ENCODE peak calls at places on chromosomes 4 and X, in five cellular contexts. Z is astrocyte of the spinal cord, C is IMR-90, X is PC-3, O is kidney epithelial cell. J is an unnamed sample.

GRCh38 chrX:19670854-19671620 is 155.7 kb upstream of the MAP3K15 start:
- DNase-seq in O (peak; percentile 59), X (peak; percentile 84), Z (peak; percentile 84), C (peak; percentile 79), J (no peak)

GRCh38 chr4:153438916-153439756 is 27.0 kb upstream of the TMEM131L start:
- DNase-seq in O (no peak), C (no peak), Z (no peak), X (no peak), J (peak; percentile 76)

GRCh38 chr4:151319490-151319889 is 5.9 kb downstream of the SH3D19 start:
- DNase-seq in O (no peak), X (no peak), Z (no peak), C (no peak), J (no peak)

GRCh38 chr4:62816566-62816965 is 1592.7 kb downstream of the TECRL start:
- DNase-seq in Z (no peak), C (no peak), O (no peak), X (no peak), J (no peak)

GRCh38 chr4:146763560-146763959 is 124.9 kb downstream of the POU4F2 start:
- DNase-seq in O (no peak), C (no peak), X (no peak), Z (no peak), J (no peak)

GRCh38 chr4:142265536-142265935 is 580.6 kb downstream of the INPP4B start:
- DNase-seq in O (no peak), Z (peak; percentile 52), X (peak; percentile 93), C (peak; percentile 75), J (peak; percentile 10)

GRCh38 chr4:97987019-97987648 is 156.1 kb downstream of the STPG2 start:
- DNase-seq in Z (peak; percentile 56), X (peak; percentile 56), O (peak; percentile 16), C (no peak), J (peak; percentile 19)

GRCh38 chr4:73843369-73843768 is 6.9 kb downstream of the CXCL6 start:
- DNase-seq in O (no peak), X (peak; percentile 69), C (no peak), Z (no peak), J (no peak)

GRCh38 chrX:33183366-33183765 is 28.0 kb downstream of the DMD start:
- DNase-seq in O (no peak), Z (peak; percentile 51), C (peak; percentile 82), X (no peak), J (peak; percentile 0)

GRCh38 chrX:16870861-16871584 is 861 bp upstream of the RBBP7 start:
- DNase-seq in C (no peak), X (peak; percentile 27), Z (no peak), O (no peak), J (peak; percentile 36)

GRCh38 chrX:16867947-16868346 is 2.2 kb downstream of the RBBP7 start:
- DNase-seq in O (no peak), Z (no peak), C (no peak), X (no peak), J (no peak)

GRCh38 chrX:16869393-16870094 is 618 bp downstream of the RBBP7 start:
- DNase-seq in Z (peak; percentile 5), C (peak; percentile 18), X (peak; percentile 50), O (no peak), J (peak; percentile 65)

GRCh38 chrX:16870095-16870860 is at the start of gene RBBP7:
- DNase-seq in O (peak; percentile 50), Z (peak; percentile 95), X (peak; percentile 90), C (peak; percentile 89), J (peak; percentile 94)

DNA sequence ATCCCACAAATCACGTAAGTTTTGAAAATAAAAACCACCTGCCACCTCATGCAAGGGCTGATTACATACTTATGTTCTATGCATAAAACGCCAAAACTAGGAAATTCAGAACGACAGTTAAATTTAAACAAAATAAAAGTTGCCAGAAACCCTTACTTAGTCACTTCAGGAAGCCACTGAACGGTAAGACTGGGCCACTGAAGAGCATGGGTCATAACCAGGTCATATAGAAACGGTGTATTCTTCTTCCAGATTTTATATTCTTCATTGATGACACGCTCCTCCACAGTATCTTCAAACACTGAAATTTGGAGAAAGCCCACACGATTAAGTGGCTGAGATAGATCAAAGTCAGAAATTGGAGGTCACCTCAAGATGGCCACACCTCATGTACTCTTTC is 1.2 kb downstream of the RBBP7 start:
- DNase-seq in O (no peak), X (no peak), Z (no peak), C (no peak), J (no peak)
- H3K4me3 ChIP-seq in O (peak overlapping the region; percentile 90), X (peak overlapping the region; percentile 87), Z (peak overlapping the region; percentile 85), C (peak overlapping the region; percentile 66), J (peak overlapping the region; percentile 85)

GRCh38 chr4:127124919-127125318 is 507.8 kb upstream of the INTU start:
- DNase-seq in O (no peak), X (peak; percentile 6), Z (peak; percentile 36), C (peak; percentile 24), J (no peak)
- TF ChIP-seq CTCF in O (peak; percentile 31), X (no peak), Z (peak; percentile 43), C (peak; percentile 48), J (no peak)

DNA sequence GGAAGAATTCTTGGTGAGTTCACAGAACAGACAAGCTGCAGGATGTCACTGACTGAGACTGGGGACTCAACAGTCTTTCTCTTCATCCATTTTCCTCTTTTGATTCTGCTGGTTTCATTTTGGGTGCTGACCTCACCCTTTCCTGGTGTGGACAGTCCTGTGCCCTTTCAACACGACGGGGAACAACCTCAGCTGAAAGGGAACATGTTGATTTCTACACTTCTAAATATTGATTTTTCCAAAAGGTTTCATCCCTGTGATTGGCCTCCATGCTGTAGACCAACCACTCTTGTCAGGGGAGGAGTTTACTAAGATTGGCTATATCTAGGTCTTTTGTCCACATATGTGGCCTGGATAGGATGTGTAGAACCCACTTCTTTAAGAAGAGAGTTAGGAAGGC is 91.8 kb downstream of the SLC4A4 start:
- DNase-seq in C (no peak), O (no peak), Z (no peak), X (no peak), J (no peak)
- H3K4me3 ChIP-seq in C (no peak overlapping the region), O (no peak overlapping the region), Z (no peak overlapping the region), X (no peak overlapping the region), J (no peak overlapping the region)

GRCh38 chr4:158895797-158896442 is 127.1 kb downstream of the FNIP2 start:
- DNase-seq in C (peak; percentile 46), O (no peak), Z (no peak), X (peak; percentile 32), J (no peak)
- TF ChIP-seq CTCF in C (peak; percentile 18), O (peak; percentile 66), Z (peak; percentile 12), X (peak; percentile 43), J (no peak)

GRCh38 chr4:54063224-54063623 is 1.2 kb downstream of the CHIC2 start:
- DNase-seq in O (no peak), C (peak; percentile 60), Z (peak; percentile 40), X (peak; percentile 70), J (peak; percentile 16)

GRCh38 chr4:54063737-54064316 is 578 bp downstream of the CHIC2 start:
- DNase-seq in O (no peak), Z (no peak), X (peak; percentile 27), C (no peak), J (peak; percentile 50)

GRCh38 chr4:54062392-54062791 is 2.0 kb downstream of the CHIC2 start:
- DNase-seq in C (no peak), O (no peak), Z (no peak), X (no peak), J (no peak)

GRCh38 chr4:54061067-54061466 is 3.3 kb downstream of the CHIC2 start:
- DNase-seq in Z (no peak), O (no peak), C (no peak), X (no peak), J (no peak)

DNA sequence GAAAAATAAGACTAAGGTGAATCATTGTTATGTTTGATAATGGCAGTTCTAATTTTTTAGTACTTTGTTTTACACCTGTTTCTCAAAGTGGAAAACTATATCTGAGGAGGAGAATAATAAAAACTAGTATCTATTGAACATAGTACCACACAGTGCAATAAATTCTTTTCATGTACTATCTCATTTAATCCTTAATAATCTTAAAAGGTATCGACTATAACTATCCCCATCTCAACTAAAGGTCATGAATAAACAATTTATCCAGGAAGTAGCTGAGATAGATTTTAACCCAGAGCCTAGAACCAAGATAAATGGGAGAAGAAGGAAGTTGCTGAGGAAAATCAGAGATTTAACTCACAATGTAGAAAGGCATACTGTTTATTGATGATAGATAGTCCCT is 2.5 kb downstream of the CHIC2 start:
- DNase-seq in C (no peak), Z (no peak), X (no peak), O (no peak), J (no peak)
- H3K4me3 ChIP-seq in C (peak overlapping the region; percentile 15), Z (peak overlapping the region; percentile 93), X (peak overlapping the region; percentile 43), O (no peak overlapping the region), J (peak overlapping the region; percentile 75)

DNA sequence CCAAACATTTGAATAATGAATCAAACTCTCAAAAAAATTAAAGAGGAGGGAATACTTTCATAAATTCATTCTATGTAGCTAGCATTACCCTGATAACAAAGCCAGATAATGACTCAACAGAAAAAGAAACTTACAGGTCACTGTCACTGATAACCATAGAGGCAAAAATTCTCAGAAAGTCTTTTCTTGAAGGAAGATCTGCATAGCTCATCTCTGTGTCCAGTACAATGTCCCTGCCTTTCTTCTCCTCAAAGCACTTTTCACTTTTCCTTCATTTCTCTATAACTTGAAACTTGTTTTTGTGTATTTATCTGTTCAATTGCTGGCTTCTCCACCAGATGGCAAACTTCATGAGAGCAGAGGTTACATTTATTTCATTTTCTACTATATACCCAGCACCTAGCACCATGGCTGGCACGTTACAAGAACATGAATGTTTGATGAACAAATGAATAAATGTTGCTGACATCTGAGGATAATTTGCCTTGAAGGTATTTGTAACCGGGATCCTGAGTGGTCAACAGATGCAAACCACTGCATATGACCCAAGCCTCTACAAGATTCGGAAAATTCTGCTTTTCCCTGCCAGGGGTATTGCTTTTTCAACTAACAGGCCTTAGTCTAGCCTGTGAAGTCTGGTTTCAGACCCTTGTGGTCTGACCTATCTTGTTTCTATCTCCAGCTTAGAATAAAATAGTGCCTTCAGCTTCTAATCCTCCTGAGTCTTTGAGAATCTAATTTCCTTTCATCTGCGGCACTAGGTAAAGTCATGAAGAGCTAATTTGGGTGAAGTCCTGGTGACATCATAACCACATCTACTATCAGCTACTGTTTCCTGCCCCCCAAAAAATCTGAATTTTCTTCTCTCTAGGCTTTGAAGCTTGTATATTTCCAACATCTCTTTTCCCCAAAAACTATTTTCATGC is 52.5 kb upstream of the ANTXR2 start:
- DNase-seq in O (no peak), X (peak; percentile 48), C (peak; percentile 50), Z (peak; percentile 55), J (peak; percentile 45)
- TF ChIP-seq CTCF in O (peak; percentile 55), X (peak; percentile 68), C (peak; percentile 54), Z (peak; percentile 68), J (peak; percentile 31)

DNA sequence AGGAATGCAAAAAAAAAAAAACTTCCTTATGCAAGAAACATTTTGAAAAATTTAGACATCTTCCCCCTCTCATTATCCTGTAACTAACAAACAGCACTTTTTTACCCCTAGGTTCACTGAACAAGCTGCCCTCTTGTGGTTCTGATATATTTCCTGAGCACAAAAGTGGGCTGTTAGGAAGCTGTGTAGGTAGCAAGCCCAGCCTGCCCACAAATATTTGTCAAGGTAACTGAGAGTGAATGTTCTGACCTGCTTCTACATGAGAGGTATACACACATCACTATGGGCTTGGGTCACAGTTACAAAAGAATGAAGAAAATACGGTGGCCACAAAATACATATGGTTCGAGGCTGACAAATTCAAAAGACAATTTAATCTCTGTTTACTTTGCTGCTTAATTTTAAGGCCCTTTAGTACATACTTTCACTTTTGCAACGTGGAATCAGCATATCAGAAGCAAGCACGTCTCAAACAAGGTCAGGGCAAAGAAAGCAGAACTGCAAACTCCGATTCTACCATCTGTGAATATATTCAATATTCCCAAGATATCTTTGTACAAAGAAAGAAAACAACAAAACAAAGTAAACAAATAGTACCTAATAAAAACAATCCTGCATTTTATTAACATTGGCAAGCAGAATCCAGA is 78.6 kb downstream of the RBM47 start:
- DNase-seq in C (peak; percentile 52), O (no peak), Z (peak; percentile 30), X (peak; percentile 53), J (peak; percentile 84)
- H3K4me3 ChIP-seq in C (peak overlapping the region; percentile 28), O (no peak overlapping the region), Z (no peak overlapping the region), X (peak overlapping the region; percentile 35), J (peak overlapping the region; percentile 59)

J was measured in GM12865.